ENCODE peak calls at places on chromosomes 4 and X, in ten cellular contexts. Q, T, Y, N, U, O, C, D, V and X are unnamed samples.

GRCh38 chr4:113762851-113763172 is 1.3 kb upstream of the CAMK2D start:
- DNase-seq in Q (no peak), T (no peak), V (no peak), D (no peak), N (no peak), C (no peak), U (no peak), O (no peak), Y (no peak), X (no peak)

GRCh38 chr4:163395055-163395454 is 51.4 kb downstream of the NPY5R start:
- DNase-seq in V (no peak), Q (no peak), T (peak; percentile 27), U (no peak), O (no peak), N (no peak), C (no peak), Y (no peak), D (no peak), X (peak; percentile 30)

GRCh38 chr4:98284640-98285046 is 23.5 kb downstream of the RAP1GDS1 start:
- DNase-seq in C (no peak), N (no peak), D (no peak), O (no peak), Y (no peak), T (no peak), Q (no peak), V (no peak), U (no peak), X (no peak)

GRCh38 chr4:177673980-177674504 is 231.8 kb upstream of the AGA start:
- DNase-seq in Q (no peak), T (no peak), N (no peak), D (no peak), O (no peak), C (no peak), V (no peak), U (no peak), Y (no peak), X (no peak)

GRCh38 chr4:185932491-185932890 is 120.5 kb upstream of the SORBS2 start:
- DNase-seq in U (no peak), N (no peak), Q (no peak), D (no peak), C (no peak), T (peak; percentile 91), V (no peak), O (no peak), Y (no peak), X (peak; percentile 26)

GRCh38 chr4:80011636-80012236 is 61.3 kb downstream of the ANTXR2 start:
- DNase-seq in V (no peak), C (no peak), Q (no peak), O (no peak), N (no peak), U (no peak), T (peak; percentile 84), Y (no peak), D (no peak), X (no peak)

GRCh38 chr4:23023121-23023520 is 330.4 kb downstream of the GBA3 start:
- DNase-seq in D (no peak), V (no peak), Q (no peak), Y (no peak), T (no peak), N (no peak), C (no peak), U (no peak), O (no peak), X (peak; percentile 75)

GRCh38 chrX:99703467-99703866 is 706.6 kb downstream of the PCDH19 start:
- DNase-seq in U (no peak), Y (no peak), T (no peak), N (no peak), O (no peak), V (no peak), D (no peak), Q (no peak), C (no peak), X (no peak)

GRCh38 chr4:152486414-152487389 is 49.2 kb downstream of the FBXW7 start:
- DNase-seq in V (no peak), O (no peak), D (no peak), Y (no peak), U (no peak), Q (no peak), T (no peak), N (no peak), C (no peak), X (no peak)

GRCh38 chr4:152073738-152074137 is 312.9 kb upstream of the GATB start:
- DNase-seq in O (no peak), N (peak; percentile 36), D (no peak), Q (no peak), U (no peak), V (peak; percentile 24), C (no peak), Y (no peak), T (peak; percentile 7), X (peak; percentile 55)

GRCh38 chr4:9762823-9763475 is 18.5 kb upstream of the DRD5 start:
- DNase-seq in N (peak; percentile 36), Q (peak; percentile 47), T (peak; percentile 15), O (no peak), C (peak; percentile 73), Y (peak; percentile 7), D (peak; percentile 76), V (peak; percentile 61), U (no peak), X (peak; percentile 69)

GRCh38 chr4:87260477-87260876 is 40.1 kb upstream of the KLHL8 start:
- DNase-seq in T (no peak), D (no peak), Y (no peak), U (no peak), C (no peak), V (no peak), N (no peak), O (no peak), Q (no peak), X (no peak)

GRCh38 chr4:27006247-27006603 is 145.6 kb downstream of the STIM2 start:
- DNase-seq in D (no peak), T (no peak), O (no peak), Q (no peak), Y (no peak), C (no peak), V (no peak), U (no peak), N (no peak), X (no peak)

GRCh38 chr4:169460081-169460480 is 152.3 kb downstream of the NEK1 start:
- DNase-seq in U (no peak), O (no peak), V (no peak), Y (no peak), D (no peak), N (no peak), T (no peak), Q (no peak), C (no peak), X (no peak)

GRCh38 chrX:132001127-132001526 is 22.0 kb upstream of the STK26 start:
- DNase-seq in T (no peak), V (no peak), D (no peak), N (no peak), Y (no peak), U (no peak), C (no peak), O (no peak), Q (no peak), X (no peak)

GRCh38 chrX:57929373-57929772 is 19.1 kb upstream of the ZXDA start:
- DNase-seq in O (no peak), D (peak; percentile 11), N (no peak), U (no peak), Y (no peak), C (no peak), Q (no peak), V (no peak), T (no peak), X (peak; percentile 58)

GRCh38 chr4:122633211-122633610 is 12.3 kb upstream of the IL21 start:
- DNase-seq in N (no peak), Y (no peak), C (no peak), V (no peak), U (no peak), D (no peak), T (no peak), Q (no peak), O (no peak), X (no peak)

GRCh38 chr4:156933633-156934258 is 37.9 kb downstream of the PDGFC start:
- DNase-seq in T (peak; percentile 86), N (no peak), Q (no peak), Y (no peak), C (no peak), D (peak; percentile 4), O (no peak), V (no peak), U (no peak), X (no peak)

GRCh38 chr4:137688651-137689050 is 156.4 kb upstream of the PCDH18 start:
- DNase-seq in U (no peak), V (no peak), N (no peak), T (no peak), O (no peak), D (no peak), Y (no peak), C (no peak), Q (no peak), X (no peak)

GRCh38 chrX:21678059-21678458 is 19.9 kb upstream of the KLHL34 start:
- DNase-seq in O (no peak), Y (no peak), Q (no peak), N (no peak), D (no peak), V (no peak), T (no peak), C (no peak), U (no peak), X (no peak)

GRCh38 chr4:17771284-17771908 is 10.0 kb downstream of the FAM184B start:
- DNase-seq in T (no peak), V (peak; percentile 58), O (no peak), Q (no peak), D (no peak), U (no peak), N (no peak), Y (no peak), C (no peak), X (peak; percentile 55)

GRCh38 chrX:128106630-128107029 is 54.4 kb upstream of the ACTRT1 start:
- DNase-seq in T (no peak), U (no peak), D (peak; percentile 2), Q (peak; percentile 10), C (no peak), N (no peak), Y (no peak), O (no peak), V (no peak), X (no peak)

GRCh38 chr4:1628892-1629703 is 55.0 kb downstream of the FAM53A start:
- DNase-seq in Q (peak; percentile 96), T (peak; percentile 17), D (peak; percentile 14), Y (peak; percentile 51), C (peak; percentile 67), O (peak; percentile 64), U (peak; percentile 74), N (peak; percentile 69), V (no peak), X (peak; percentile 44)

GRCh38 chrX:29143756-29144155 is 556.5 kb downstream of the IL1RAPL1 start:
- DNase-seq in O (no peak), Y (no peak), U (no peak), V (no peak), T (no peak), Q (no peak), C (no peak), N (no peak), D (no peak), X (no peak)

GRCh38 chrX:35890699-35891098 is 28.8 kb upstream of the CFAP47 start:
- DNase-seq in U (no peak), D (peak; percentile 66), C (peak; percentile 48), Q (no peak), N (peak; percentile 21), Y (no peak), O (no peak), V (no peak), T (peak; percentile 28), X (peak; percentile 35)

GRCh38 chr4:20463176-20463430 is 211.4 kb downstream of the SLIT2 start:
- DNase-seq in C (no peak), T (no peak), Q (no peak), D (no peak), Y (no peak), O (no peak), N (no peak), U (no peak), V (no peak), X (no peak)

GRCh38 chr4:13553081-13553480 is 8.8 kb upstream of the NKX3-2 start:
- DNase-seq in D (no peak), V (no peak), T (no peak), N (no peak), O (no peak), C (no peak), Y (no peak), Q (no peak), U (no peak), X (no peak)

GRCh38 chrX:119502727-119503483 is 34.7 kb downstream of the SLC25A5 start:
- DNase-seq in V (peak; percentile 64), Y (peak; percentile 57), Q (no peak), C (peak; percentile 83), D (no peak), N (no peak), T (peak; percentile 60), O (no peak), U (peak; percentile 71), X (no peak)